ENCODE peak calls at places on chromosomes 11 and 22, in eight cellular contexts. G is mammary epithelial cell, P is HCT116, W is PC-3, K is OCI-LY7, Y is GM12878, C is IMR-90, I is hepatocyte. T is an unnamed sample.

GRCh38 chr11:35763772-35764171 is 101.2 kb downstream of the TRIM44 start:
- DNase-seq in G (no peak), P (no peak), W (no peak), K (no peak), Y (no peak), C (no peak), I (no peak), T (no peak)

GRCh38 chr11:17504330-17505107 is 27.9 kb upstream of the ABCC8 start:
- DNase-seq in G (peak; percentile 48), P (peak; percentile 29), W (peak; percentile 74), K (peak; percentile 81), Y (no peak), C (peak; percentile 57), I (peak; percentile 84), T (peak; percentile 91)

GRCh38 chr11:37502202-37502601 is 904.2 kb upstream of the RAG2 start:
- DNase-seq in G (no peak), P (no peak), W (no peak), K (no peak), Y (no peak), C (peak; percentile 53), I (no peak), T (no peak)

GRCh38 chr11:35334385-35335090 is 84.8 kb downstream of the SLC1A2 start:
- DNase-seq in G (peak; percentile 53), P (no peak), W (no peak), K (peak; percentile 8), Y (peak; percentile 64), C (no peak), I (peak; percentile 21), T (no peak)

GRCh38 chr11:78441956-78442355 is 24.3 kb upstream of the GAB2 start:
- DNase-seq in G (no peak), P (no peak), W (no peak), K (no peak), Y (no peak), C (no peak), I (no peak), T (no peak)

GRCh38 chr11:103803062-103803461 is 233.4 kb upstream of the DDI1 start:
- DNase-seq in G (no peak), P (no peak), W (no peak), K (no peak), Y (no peak), C (peak; percentile 44), I (no peak), T (no peak)

GRCh38 chr11:35223429-35223828 is 84.5 kb downstream of the CD44 start:
- DNase-seq in G (no peak), P (no peak), W (no peak), K (no peak), Y (no peak), C (peak; percentile 62), I (peak; percentile 56), T (no peak)

GRCh38 chr22:31870890-31871289 is 73.4 kb upstream of the YWHAH start:
- DNase-seq in G (peak; percentile 93), P (no peak), W (peak; percentile 91), K (no peak), Y (no peak), C (peak; percentile 83), I (peak; percentile 33), T (no peak)

GRCh38 chr22:47288640-47289039 is 526.2 kb downstream of the TBC1D22A start:
- DNase-seq in G (no peak), P (no peak), W (no peak), K (no peak), Y (no peak), C (no peak), I (no peak), T (no peak)

GRCh38 chr22:47285981-47286380 is 523.5 kb downstream of the TBC1D22A start:
- DNase-seq in G (no peak), P (no peak), W (no peak), K (no peak), Y (no peak), C (no peak), I (no peak), T (no peak)

GRCh38 chr22:47289316-47289985 is 527.0 kb downstream of the TBC1D22A start:
- DNase-seq in G (no peak), P (no peak), W (no peak), K (no peak), Y (no peak), C (no peak), I (no peak), T (no peak)

GRCh38 chr22:47286590-47286989 is 524.1 kb downstream of the TBC1D22A start:
- DNase-seq in G (no peak), P (no peak), W (no peak), K (no peak), Y (no peak), C (no peak), I (no peak), T (no peak)

DNA sequence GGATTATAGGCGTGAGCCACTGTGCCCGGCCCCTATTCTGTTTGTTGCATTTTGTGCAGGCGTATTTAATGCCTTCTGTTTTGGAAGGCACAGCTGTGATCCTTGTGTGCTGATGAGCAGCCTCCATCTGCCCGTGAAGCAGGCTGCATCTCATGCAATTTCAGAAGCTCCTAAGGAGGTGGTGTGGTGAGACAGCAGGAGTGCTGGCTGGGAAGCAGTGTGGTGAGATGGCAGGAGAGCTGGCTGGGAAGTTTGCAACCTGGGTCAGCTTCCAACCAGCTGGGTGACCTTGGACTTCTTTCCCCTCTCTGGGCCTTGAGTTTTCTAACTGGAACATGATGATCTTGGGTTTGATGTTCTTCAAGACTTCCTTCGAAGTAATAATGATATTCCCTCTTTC is 525.1 kb downstream of the TBC1D22A start:
- DNase-seq in G (no peak), P (no peak), W (no peak), K (no peak), Y (no peak), C (no peak), I (no peak), T (no peak)
- H2AFZ ChIP-seq in G (no peak overlapping the region), P (no peak overlapping the region), W (no peak overlapping the region), K (no peak overlapping the region), Y (no peak overlapping the region), C (no peak overlapping the region), I (no peak overlapping the region), T (no peak overlapping the region)

DNA sequence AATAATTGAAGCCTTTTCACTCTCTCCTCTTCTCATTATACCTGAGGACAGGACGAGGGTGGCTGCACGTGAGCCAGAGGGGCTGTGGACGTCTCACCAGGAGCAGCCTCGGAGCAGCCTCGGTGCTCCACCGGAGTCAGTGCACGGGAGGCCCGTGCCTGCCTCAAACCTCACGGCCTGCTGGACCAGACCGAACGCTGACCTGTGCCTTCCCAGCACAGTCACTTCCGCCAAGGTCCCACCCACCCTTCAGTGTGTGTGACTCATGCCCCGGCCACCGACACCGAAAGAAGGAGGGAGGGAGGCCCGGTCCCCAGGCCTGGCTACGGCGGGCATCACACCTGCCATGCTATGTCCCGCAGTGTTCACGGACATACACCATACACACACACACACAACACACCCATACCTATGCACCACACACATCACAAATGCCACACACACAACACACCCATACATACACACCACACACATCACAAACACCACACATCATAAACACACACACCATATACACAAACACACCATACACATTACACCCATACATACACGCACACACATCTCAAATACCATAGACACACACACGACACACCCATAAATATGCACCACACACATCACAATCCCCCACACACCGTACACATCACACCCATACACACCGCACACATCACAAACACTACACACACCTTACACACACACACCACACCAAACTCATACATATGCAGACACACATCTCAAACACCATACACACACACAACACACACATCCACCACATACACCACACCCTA is 1506.5 kb downstream of the TBC1D22A start:
- DNase-seq in G (no peak), P (no peak), W (no peak), K (no peak), Y (no peak), C (no peak), I (peak; percentile 44), T (no peak)
- H3K9me3 ChIP-seq in G (peaks cover 33% of the 10 kb centered on the region), P (no peaks in the 10 kb centered on the region), W (no peaks in the 10 kb centered on the region), K (no peaks in the 10 kb centered on the region), Y (no peaks in the 10 kb centered on the region), C (peaks cover 58% of the 10 kb centered on the region), I (no peaks in the 10 kb centered on the region), T (no peaks in the 10 kb centered on the region)

DNA sequence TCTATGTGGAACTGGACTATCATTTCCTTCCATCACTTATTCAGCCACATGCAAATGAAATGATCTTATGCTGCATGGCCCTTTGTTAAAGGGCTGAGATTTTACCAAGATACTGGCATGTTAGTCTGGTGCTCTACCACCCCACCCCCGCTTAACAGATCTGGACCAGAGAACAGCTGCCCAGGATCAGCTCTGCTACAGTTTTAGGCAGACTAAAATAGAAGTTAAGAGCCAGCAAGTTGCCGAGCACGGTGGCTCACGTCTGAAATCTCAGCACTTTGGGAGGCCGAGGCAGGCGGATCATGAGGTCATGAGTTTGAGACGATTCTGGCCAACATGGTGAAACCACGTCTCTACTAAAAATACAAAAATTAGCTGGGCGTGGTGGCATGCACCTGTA is 4.6 kb downstream of the DDB1 start:
- DNase-seq in G (no peak), P (no peak), W (no peak), K (no peak), Y (no peak), C (no peak), I (no peak), T (no peak)
- H3K4me3 ChIP-seq in G (no peak overlapping the region), P (no peak overlapping the region), W (no peak overlapping the region), K (no peak overlapping the region), Y (no peak overlapping the region), C (no peak overlapping the region), I (no peak overlapping the region), T (no peak overlapping the region)

DNA sequence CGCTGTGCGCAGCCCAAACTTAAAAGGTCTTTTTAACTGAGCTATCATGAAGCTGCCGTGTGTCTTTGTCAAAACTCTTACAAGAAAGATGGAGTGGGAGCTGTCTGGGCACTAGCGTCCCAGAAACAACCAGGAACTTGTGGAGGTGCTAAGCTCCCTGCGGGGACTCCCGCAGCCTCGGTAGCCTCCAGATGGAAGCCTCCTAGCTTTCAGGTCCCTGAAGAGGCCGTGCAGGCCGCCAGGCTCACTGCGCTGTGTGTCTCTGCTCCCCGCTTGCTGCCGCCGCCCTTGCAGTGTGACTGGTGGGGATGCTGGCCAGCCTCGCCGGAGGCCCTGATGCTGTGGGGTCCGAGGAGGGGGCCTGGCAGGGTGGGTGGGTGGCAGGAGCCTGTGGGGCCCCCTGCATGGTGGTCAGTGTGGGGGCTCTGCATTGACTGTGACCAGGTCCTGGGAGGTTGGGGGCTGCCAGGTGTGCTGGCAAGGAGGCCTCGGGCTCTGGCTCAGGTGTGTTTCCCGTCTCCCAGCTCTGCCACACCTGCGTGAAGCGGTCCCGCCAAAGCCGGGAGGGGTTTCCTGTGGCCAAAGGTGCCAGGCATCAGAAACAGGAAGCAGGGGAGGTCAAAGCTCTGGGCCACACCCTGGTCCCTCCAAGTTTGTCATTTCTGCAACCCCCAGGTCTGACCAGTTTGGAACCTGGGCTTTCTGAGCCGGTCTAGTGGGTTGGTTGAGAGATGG is 1.2 kb downstream of the TRABD start:
- DNase-seq in G (peak; percentile 17), P (no peak), W (peak; percentile 33), K (peak; percentile 57), Y (no peak), C (peak; percentile 25), I (peak; percentile 52), T (peak; percentile 63)
- H2AFZ ChIP-seq in G (peak overlapping the region; percentile 6), P (no peak overlapping the region), W (peak overlapping the region; percentile 7), K (no peak overlapping the region), Y (no peak overlapping the region), C (peak overlapping the region; percentile 75), I (peak overlapping the region; percentile 62), T (no peak overlapping the region)

DNA sequence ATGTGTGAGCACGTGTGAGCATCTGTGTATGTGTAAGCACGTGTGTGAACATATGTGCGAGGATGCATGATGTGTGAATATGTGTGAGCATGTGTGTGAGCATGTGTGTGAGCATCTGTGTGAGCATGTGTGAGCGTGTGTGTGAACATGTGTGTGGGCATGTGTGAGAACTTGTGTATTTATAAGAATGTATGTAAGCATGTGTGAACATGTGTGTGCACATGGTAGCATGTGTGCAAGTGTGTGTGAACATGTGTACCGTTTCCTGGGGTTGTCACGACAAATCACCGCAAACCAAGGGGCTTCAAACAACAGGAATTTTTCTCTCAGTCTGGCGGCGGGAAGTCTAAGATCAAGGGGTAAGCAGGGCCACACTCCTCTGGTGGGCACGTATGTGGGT is 238.3 kb downstream of the CTTN start:
- DNase-seq in G (no peak), P (no peak), W (no peak), K (no peak), Y (no peak), C (no peak), I (no peak), T (no peak)
- H3K9me3 ChIP-seq in G (no peaks in the 10 kb centered on the region), P (no peaks in the 10 kb centered on the region), W (no peaks in the 10 kb centered on the region), K (no peaks in the 10 kb centered on the region), Y (no peaks in the 10 kb centered on the region), C (no peaks in the 10 kb centered on the region), I (no peaks in the 10 kb centered on the region), T (peaks cover 2% of the 10 kb centered on the region)